ENCODE peak calls at places on chromosome 5, in five cellular contexts. N is thyroid gland, T is breast epithelium, P is IMR-90, O is H9. Z is an unnamed sample. For H3K4me1, the result is how much of the 10 kb centered on the place peaks cover.

GRCh38 chr5:77356740-77357139 is 135.4 kb downstream of the WDR41 start:
- DNase-seq in P (peak), N (no peak), O (no peak), T (no peak), Z (no peak)

GRCh38 chr5:133222521-133222920 is 170.7 kb downstream of the HSPA4 start:
- DNase-seq in O (no peak), P (no peak), T (no peak), N (no peak), Z (no peak)

GRCh38 chr5:40410939-40411635 is 268.6 kb upstream of the PTGER4 start:
- DNase-seq in P (peak), O (no peak), T (no peak), N (no peak), Z (no peak)

GRCh38 chr5:1725641-1726468 is 73.8 kb downstream of the MRPL36 start:
- DNase-seq in N (no peak), O (peak), T (peak), P (no peak), Z (peak)

GRCh38 chr5:15446552-15446951 is 53.4 kb upstream of the FBXL7 start:
- DNase-seq in N (no peak), P (peak), T (no peak), O (no peak), Z (no peak)

GRCh38 chr5:142542906-142543305 is 143.0 kb downstream of the FGF1 start:
- DNase-seq in P (peak), T (no peak), N (no peak), O (no peak), Z (no peak)

GRCh38 chr5:36417221-36417620 is 115.5 kb upstream of the RANBP3L start:
- DNase-seq in P (no peak), N (no peak), T (no peak), O (no peak), Z (no peak)

GRCh38 chr5:6868816-6869215 is 155.6 kb downstream of the TENT4A start:
- DNase-seq in T (no peak), O (no peak), P (no peak), N (no peak), Z (peak)

GRCh38 chr5:30197662-30198061 is 995.8 kb upstream of the CDH6 start:
- DNase-seq in P (no peak), N (no peak), O (no peak), T (no peak), Z (no peak)

GRCh38 chr5:80935811-80936385 is 24.3 kb upstream of the RASGRF2 start:
- DNase-seq in P (no peak), O (peak), N (no peak), T (no peak), Z (no peak)

GRCh38 chr5:57117601-57118000 is 56.3 kb upstream of the GPBP1 start:
- DNase-seq in P (no peak), T (no peak), N (no peak), O (no peak), Z (no peak)

GRCh38 chr5:135398160-135398854 is 724 bp downstream of the MACROH2A1 start:
- DNase-seq in P (no peak), N (peak), T (peak), O (peak), Z (peak)

GRCh38 chr5:36447776-36448175 is 146.1 kb upstream of the RANBP3L start:
- DNase-seq in T (no peak), O (no peak), P (no peak), N (no peak), Z (no peak)

GRCh38 chr5:43354774-43355173 is 41.6 kb upstream of the HMGCS1 start:
- DNase-seq in P (no peak), N (no peak), O (no peak), T (no peak), Z (no peak)

GRCh38 chr5:124963236-124963929 is 216.9 kb upstream of the ZNF608 start:
- DNase-seq in O (peak), N (no peak), T (no peak), P (peak), Z (peak)

GRCh38 chr5:60586307-60586901 is 113.6 kb downstream of the DEPDC1B start:
- DNase-seq in T (no peak), P (peak), O (no peak), N (no peak), Z (no peak)

GRCh38 chr5:39198080-39198479 is 21.3 kb downstream of the FYB1 start:
- DNase-seq in N (no peak), P (no peak), O (no peak), T (no peak), Z (no peak)

GRCh38 chr5:159038907-159039306 is 60.8 kb downstream of the EBF1 start:
- DNase-seq in T (no peak), P (peak), N (no peak), O (no peak), Z (no peak)

GRCh38 chr5:6377121-6377520 is 1.2 kb downstream of the MED10 start:
- DNase-seq in N (no peak), P (peak), T (no peak), O (peak), Z (no peak)

GRCh38 chr5:68122439-68122906 is 93.1 kb upstream of the PIK3R1 start:
- DNase-seq in N (no peak), O (no peak), T (no peak), P (no peak), Z (peak)

GRCh38 chr5:56366986-56367385 is 133.9 kb upstream of the ANKRD55 start:
- DNase-seq in T (no peak), O (no peak), N (no peak), P (no peak), Z (no peak)

GRCh38 chr5:112146323-112146848 is 272.7 kb downstream of the EPB41L4A start:
- DNase-seq in O (no peak), T (no peak), P (peak), N (no peak), Z (no peak)

GRCh38 chr5:164501344-164501743 is 995.9 kb downstream of the MAT2B start:
- DNase-seq in T (no peak), O (no peak), N (no peak), P (no peak), Z (no peak)

GRCh38 chr5:154459015-154459414 is 13.2 kb downstream of the SAP30L start:
- DNase-seq in O (no peak), N (no peak), T (no peak), P (no peak), Z (no peak)

GRCh38 chr5:25649628-25650265 is 1005.0 kb upstream of the CDH10 start:
- DNase-seq in O (no peak), N (no peak), T (no peak), P (no peak), Z (peak)

GRCh38 chr5:114153392-114153791 is 208.5 kb upstream of the KCNN2 start:
- DNase-seq in N (no peak), T (no peak), P (no peak), O (no peak), Z (no peak)

GRCh38 chr5:158483202-158483870 is 616.4 kb downstream of the EBF1 start:
- DNase-seq in P (no peak), N (no peak), T (no peak), O (no peak), Z (no peak)

GRCh38 chr5:143352691-143353090 is 50.8 kb downstream of the NR3C1 start:
- DNase-seq in N (no peak), P (no peak), T (no peak), O (no peak), Z (no peak)

GRCh38 chr5:135735831-135736230 is 98.6 kb upstream of the SLC25A48 start:
- DNase-seq in T (no peak), P (no peak), N (no peak), O (peak), Z (no peak)

GRCh38 chr5:144390133-144390532 is 219.5 kb downstream of the KCTD16 start:
- DNase-seq in T (no peak), P (peak), O (peak), N (peak), Z (no peak)

GRCh38 chr5:112923148-112923917 is 1.3 kb upstream of the REEP5 start:
- DNase-seq in N (no peak), T (no peak), P (no peak), O (peak), Z (no peak)

GRCh38 chr5:141734501-141735231 is 52.6 kb upstream of the ARAP3 start:
- DNase-seq in T (no peak), P (peak), O (peak), N (peak), Z (no peak)

GRCh38 chr5:157076558-157076957 is 17.6 kb upstream of the HAVCR1 start:
- DNase-seq in O (no peak), P (peak), T (no peak), N (peak), Z (no peak)

GRCh38 chr5:102902647-102903046 is 147.5 kb downstream of the PAM start:
- DNase-seq in T (no peak), N (no peak), O (no peak), P (no peak), Z (no peak)

GRCh38 chr5:138623053-138623452 is 47.9 kb upstream of the HSPA9 start:
- DNase-seq in T (no peak), N (peak), P (no peak), O (no peak), Z (no peak)

GRCh38 chr5:180083529-180084060 is 12.0 kb upstream of the RNF130 start:
- DNase-seq in T (no peak), O (no peak), P (no peak), N (no peak), Z (no peak)

GRCh38 chr5:174571662-174572397 is 152.6 kb upstream of the MSX2 start:
- DNase-seq in P (peak), T (peak), N (peak), O (peak), Z (no peak)

GRCh38 chr5:123429993-123430392 is 6.8 kb upstream of the CEP120 start:
- DNase-seq in P (peak), T (no peak), N (no peak), O (no peak), Z (peak)

GRCh38 chr5:63125862-63126261 is 547.2 kb downstream of the LRRC70 start:
- DNase-seq in O (no peak), P (peak), T (no peak), N (no peak), Z (no peak)
- H3K4me1 ChIP-seq in O (under half), P (under half), T (under half), N (under half), Z (under half)

GRCh38 chr5:127012933-127013332 is 17.4 kb downstream of the MARCHF3 start:
- DNase-seq in P (peak), T (no peak), O (no peak), N (no peak), Z (no peak)

GRCh38 chr5:127013407-127013806 is 17.0 kb downstream of the MARCHF3 start:
- DNase-seq in T (no peak), N (no peak), O (no peak), P (peak), Z (no peak)

GRCh38 chr5:127011151-127011550 is 19.2 kb downstream of the MARCHF3 start:
- DNase-seq in N (peak), O (no peak), P (peak), T (no peak), Z (no peak)

GRCh38 chr5:127010362-127010761 is 20.0 kb downstream of the MARCHF3 start:
- DNase-seq in P (peak), N (no peak), T (no peak), O (no peak), Z (no peak)

GRCh38 chr5:127011961-127012644 is 18.3 kb downstream of the MARCHF3 start:
- DNase-seq in T (no peak), N (no peak), P (peak), O (no peak), Z (no peak)
- H3K27ac ChIP-seq in T (no peak), N (no peak), P (no peak), O (no peak), Z (no peak)

GRCh38 chr5:71748360-71748759 is 29.3 kb downstream of the CARTPT start:
- DNase-seq in T (peak), O (no peak), N (peak), P (no peak), Z (peak)

GRCh38 chr5:71747182-71747581 is 28.1 kb downstream of the CARTPT start:
- DNase-seq in O (no peak), P (no peak), T (no peak), N (no peak), Z (no peak)

GRCh38 chr5:71751422-71751821 is 32.3 kb downstream of the CARTPT start:
- DNase-seq in O (no peak), T (no peak), N (no peak), P (no peak), Z (no peak)

GRCh38 chr5:71757590-71758543 is 38.8 kb downstream of the CARTPT start:
- DNase-seq in N (peak), T (peak), P (peak), O (peak), Z (peak)

GRCh38 chr5:71752441-71753190 is 33.5 kb downstream of the CARTPT start:
- DNase-seq in P (no peak), T (no peak), O (no peak), N (no peak), Z (no peak)
- TF ChIP-seq CTCF in P (no peak), T (no peak), O (no peak), N (no peak), Z (no peak)

DNA sequence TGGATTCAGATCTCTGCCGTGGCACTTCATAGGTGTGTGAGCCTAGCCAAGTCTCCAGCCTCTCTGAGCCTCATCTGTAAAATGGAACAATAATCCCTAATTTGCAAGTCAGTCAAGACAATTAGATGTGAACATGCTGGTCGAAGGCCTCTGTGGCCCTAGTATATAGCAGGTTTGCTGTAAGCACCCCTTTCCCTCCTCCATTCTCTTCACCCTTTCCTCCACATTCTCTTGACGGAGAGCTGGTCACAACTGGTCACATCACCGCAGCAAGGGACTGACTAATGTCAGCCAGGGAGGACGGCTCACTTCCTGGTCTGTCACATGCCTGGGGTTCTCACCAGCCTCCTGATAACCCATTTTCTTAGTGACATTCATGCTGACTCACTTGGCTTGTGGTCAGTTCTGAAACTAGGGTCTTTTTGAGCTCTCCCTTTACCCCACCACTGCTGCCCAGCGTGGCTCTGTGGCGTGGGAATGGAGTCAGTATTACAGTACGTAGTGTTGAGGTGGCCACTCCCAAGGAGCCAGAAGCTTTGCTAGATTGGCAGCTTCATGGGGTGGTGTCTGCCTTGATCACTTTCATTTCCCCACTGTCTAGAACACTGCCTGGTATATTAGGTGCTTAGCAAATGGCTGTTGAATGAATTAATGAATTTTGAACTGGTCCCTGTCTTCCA is 47.8 kb downstream of the ERGIC1 start:
- DNase-seq in O (no peak), T (no peak), N (no peak), P (peak), Z (no peak)
- H3K4me1 ChIP-seq in O (under half), T (under half), N (under half), P (under half), Z (half or more)